ENCODE peak calls at places on chromosomes 5 and 9, in seven cellular contexts. One of them, this sample, is unnamed.

GRCh38 chr5:138954257-138955012 is 79.3 kb upstream of the LRRTM2 start:
- DNase-seq in lower lobe of right lung: no peak
- DNase-seq in RWPE1: no peak
- DNase-seq in endodermal cell: peak; percentile 42
- DNase-seq in spleen: peak; percentile 58
- DNase-seq in cardiac muscle cell: no peak
- DNase-seq in SJSA1: no peak
- DNase-seq in this sample: no peak

GRCh38 chr5:72556351-72557146 is 49.3 kb upstream of the ZNF366 start:
- DNase-seq in endodermal cell: peak; percentile 93
- DNase-seq in cardiac muscle cell: peak; percentile 65
- DNase-seq in lower lobe of right lung: peak; percentile 77
- DNase-seq in RWPE1: no peak
- DNase-seq in SJSA1: peak; percentile 27
- DNase-seq in spleen: peak; percentile 87
- DNase-seq in this sample: peak; percentile 52

GRCh38 chr5:133581918-133582317 is 30.4 kb downstream of the FSTL4 start:
- DNase-seq in spleen: no peak
- DNase-seq in SJSA1: no peak
- DNase-seq in cardiac muscle cell: no peak
- DNase-seq in endodermal cell: no peak
- DNase-seq in RWPE1: peak; percentile 48
- DNase-seq in lower lobe of right lung: no peak
- DNase-seq in this sample: no peak

GRCh38 chr9:114122152-114122615 is 23.1 kb upstream of the KIF12 start:
- DNase-seq in cardiac muscle cell: no peak
- DNase-seq in RWPE1: no peak
- DNase-seq in spleen: peak; percentile 14
- DNase-seq in SJSA1: no peak
- DNase-seq in endodermal cell: peak; percentile 23
- DNase-seq in lower lobe of right lung: no peak
- DNase-seq in this sample: no peak

GRCh38 chr5:56585466-56585865 is 229.9 kb upstream of the MAP3K1 start:
- DNase-seq in SJSA1: no peak
- DNase-seq in lower lobe of right lung: no peak
- DNase-seq in cardiac muscle cell: no peak
- DNase-seq in spleen: no peak
- DNase-seq in RWPE1: peak; percentile 67
- DNase-seq in endodermal cell: no peak
- DNase-seq in this sample: no peak

GRCh38 chr9:127661342-127661741 is 45.4 kb upstream of the CFAP157 start:
- DNase-seq in RWPE1: no peak
- DNase-seq in spleen: no peak
- DNase-seq in endodermal cell: no peak
- DNase-seq in SJSA1: no peak
- DNase-seq in cardiac muscle cell: peak; percentile 14
- DNase-seq in lower lobe of right lung: no peak
- DNase-seq in this sample: no peak

GRCh38 chr9:98191615-98192502 is 578 bp downstream of the CORO2A start:
- DNase-seq in SJSA1: no peak
- DNase-seq in cardiac muscle cell: peak; percentile 25
- DNase-seq in lower lobe of right lung: peak; percentile 84
- DNase-seq in spleen: peak; percentile 90
- DNase-seq in endodermal cell: peak; percentile 84
- DNase-seq in RWPE1: peak; percentile 85
- DNase-seq in this sample: no peak

GRCh38 chr5:112948455-112948854 is 26.4 kb upstream of the REEP5 start:
- DNase-seq in endodermal cell: no peak
- DNase-seq in SJSA1: no peak
- DNase-seq in RWPE1: no peak
- DNase-seq in spleen: no peak
- DNase-seq in lower lobe of right lung: no peak
- DNase-seq in cardiac muscle cell: no peak
- DNase-seq in this sample: no peak

DNA sequence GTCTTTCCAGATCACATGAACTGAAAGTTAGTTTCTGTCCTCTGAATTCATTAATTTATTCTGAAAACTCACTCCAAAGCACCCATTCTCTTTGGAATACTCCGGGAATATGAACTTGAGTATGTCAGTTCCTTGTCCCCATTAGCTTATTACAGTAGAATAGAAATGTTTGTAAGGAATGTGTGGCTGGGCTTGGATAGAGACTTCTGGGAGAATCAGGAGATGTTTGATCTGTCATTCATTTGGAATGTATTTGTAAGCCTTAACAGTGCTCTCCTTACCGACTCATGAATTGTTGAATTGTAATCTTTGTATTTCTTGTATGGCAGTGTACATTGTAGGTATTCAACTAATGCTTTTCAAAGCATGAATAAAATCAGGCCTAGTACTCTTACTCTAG is 548.4 kb downstream of the LRRC70 start:
- DNase-seq in spleen: no peak
- DNase-seq in SJSA1: peak; percentile 34
- DNase-seq in endodermal cell: no peak
- DNase-seq in lower lobe of right lung: no peak
- DNase-seq in RWPE1: peak; percentile 44
- DNase-seq in cardiac muscle cell: no peak
- DNase-seq in this sample: no peak
- H3K27ac ChIP-seq in spleen: no peak overlapping the region
- H3K27ac ChIP-seq in SJSA1: peak overlapping the region; percentile 61
- H3K27ac ChIP-seq in endodermal cell: no peak overlapping the region
- H3K27ac ChIP-seq in lower lobe of right lung: no peak overlapping the region
- H3K27ac ChIP-seq in RWPE1: no peak overlapping the region
- H3K27ac ChIP-seq in cardiac muscle cell: no peak overlapping the region
- H3K27ac ChIP-seq in this sample: no peak overlapping the region

GRCh38 chr5:111742166-111742565 is 14.8 kb downstream of the NREP start:
- DNase-seq in spleen: no peak
- DNase-seq in RWPE1: no peak
- DNase-seq in SJSA1: no peak
- DNase-seq in endodermal cell: no peak
- DNase-seq in cardiac muscle cell: no peak
- DNase-seq in lower lobe of right lung: no peak
- DNase-seq in this sample: no peak
- H3K27ac ChIP-seq in spleen: peak overlapping the region; percentile 50
- H3K27ac ChIP-seq in RWPE1: no peak overlapping the region
- H3K27ac ChIP-seq in SJSA1: no peak overlapping the region
- H3K27ac ChIP-seq in endodermal cell: peak overlapping the region; percentile 77
- H3K27ac ChIP-seq in cardiac muscle cell: peak overlapping the region; percentile 64
- H3K27ac ChIP-seq in lower lobe of right lung: no peak overlapping the region
- H3K27ac ChIP-seq in this sample: no peak overlapping the region

GRCh38 chr5:137646761-137647160 is 89.1 kb downstream of the KLHL3 start:
- DNase-seq in cardiac muscle cell: no peak
- DNase-seq in SJSA1: no peak
- DNase-seq in endodermal cell: no peak
- DNase-seq in RWPE1: no peak
- DNase-seq in lower lobe of right lung: no peak
- DNase-seq in spleen: no peak
- DNase-seq in this sample: no peak
- H3K27ac ChIP-seq in cardiac muscle cell: no peak overlapping the region
- H3K27ac ChIP-seq in SJSA1: no peak overlapping the region
- H3K27ac ChIP-seq in endodermal cell: no peak overlapping the region
- H3K27ac ChIP-seq in RWPE1: no peak overlapping the region
- H3K27ac ChIP-seq in lower lobe of right lung: no peak overlapping the region
- H3K27ac ChIP-seq in spleen: no peak overlapping the region
- H3K27ac ChIP-seq in this sample: no peak overlapping the region

GRCh38 chr5:154862766-154863165 is 4.3 kb downstream of the CNOT8 start:
- DNase-seq in endodermal cell: no peak
- DNase-seq in lower lobe of right lung: no peak
- DNase-seq in SJSA1: no peak
- DNase-seq in RWPE1: no peak
- DNase-seq in spleen: no peak
- DNase-seq in cardiac muscle cell: no peak
- DNase-seq in this sample: no peak

GRCh38 chr5:154868702-154869101 is 10.3 kb downstream of the CNOT8 start:
- DNase-seq in spleen: no peak
- DNase-seq in RWPE1: no peak
- DNase-seq in cardiac muscle cell: peak; percentile 26
- DNase-seq in endodermal cell: peak; percentile 82
- DNase-seq in lower lobe of right lung: no peak
- DNase-seq in SJSA1: no peak
- DNase-seq in this sample: no peak

GRCh38 chr5:154863291-154864080 is 5.1 kb downstream of the CNOT8 start:
- DNase-seq in cardiac muscle cell: no peak
- DNase-seq in SJSA1: no peak
- DNase-seq in spleen: no peak
- DNase-seq in RWPE1: no peak
- DNase-seq in endodermal cell: no peak
- DNase-seq in lower lobe of right lung: no peak
- DNase-seq in this sample: no peak

GRCh38 chr5:154866841-154867240 is 8.4 kb downstream of the CNOT8 start:
- DNase-seq in SJSA1: peak; percentile 31
- DNase-seq in RWPE1: no peak
- DNase-seq in cardiac muscle cell: no peak
- DNase-seq in spleen: no peak
- DNase-seq in endodermal cell: no peak
- DNase-seq in lower lobe of right lung: no peak
- DNase-seq in this sample: no peak

GRCh38 chr5:154865466-154866184 is 7.2 kb downstream of the CNOT8 start:
- DNase-seq in lower lobe of right lung: no peak
- DNase-seq in spleen: no peak
- DNase-seq in endodermal cell: no peak
- DNase-seq in SJSA1: no peak
- DNase-seq in RWPE1: no peak
- DNase-seq in cardiac muscle cell: no peak
- DNase-seq in this sample: no peak
- H3K27ac ChIP-seq in lower lobe of right lung: no peak overlapping the region
- H3K27ac ChIP-seq in spleen: no peak overlapping the region
- H3K27ac ChIP-seq in endodermal cell: no peak overlapping the region
- H3K27ac ChIP-seq in SJSA1: no peak overlapping the region
- H3K27ac ChIP-seq in RWPE1: no peak overlapping the region
- H3K27ac ChIP-seq in cardiac muscle cell: no peak overlapping the region
- H3K27ac ChIP-seq in this sample: no peak overlapping the region

GRCh38 chr9:96015876-96016686 is 140.6 kb downstream of the ERCC6L2 start:
- DNase-seq in spleen: no peak
- DNase-seq in RWPE1: no peak
- DNase-seq in cardiac muscle cell: no peak
- DNase-seq in SJSA1: peak; percentile 41
- DNase-seq in lower lobe of right lung: no peak
- DNase-seq in endodermal cell: no peak
- DNase-seq in this sample: no peak
- H3K27ac ChIP-seq in spleen: peak overlapping the region; percentile 75
- H3K27ac ChIP-seq in RWPE1: no peak overlapping the region
- H3K27ac ChIP-seq in cardiac muscle cell: no peak overlapping the region
- H3K27ac ChIP-seq in SJSA1: no peak overlapping the region
- H3K27ac ChIP-seq in lower lobe of right lung: peak overlapping the region; percentile 13
- H3K27ac ChIP-seq in endodermal cell: no peak overlapping the region
- H3K27ac ChIP-seq in this sample: no peak overlapping the region

GRCh38 chr9:124199474-124199873 is 58.3 kb upstream of the NEK6 start:
- DNase-seq in RWPE1: no peak
- DNase-seq in cardiac muscle cell: no peak
- DNase-seq in SJSA1: no peak
- DNase-seq in spleen: no peak
- DNase-seq in lower lobe of right lung: no peak
- DNase-seq in endodermal cell: peak; percentile 21
- DNase-seq in this sample: no peak
- H3K27ac ChIP-seq in RWPE1: no peak overlapping the region
- H3K27ac ChIP-seq in cardiac muscle cell: no peak overlapping the region
- H3K27ac ChIP-seq in SJSA1: no peak overlapping the region
- H3K27ac ChIP-seq in spleen: no peak overlapping the region
- H3K27ac ChIP-seq in lower lobe of right lung: no peak overlapping the region
- H3K27ac ChIP-seq in endodermal cell: no peak overlapping the region
- H3K27ac ChIP-seq in this sample: no peak overlapping the region